ENCODE peak calls at places on chromosome 10, in ten cellular contexts. Q, T, I, B, L, D, A, O, S and V are unnamed samples.

GRCh38 chr10:51176976-51177690 is 102.8 kb downstream of the PRKG1 start:
- DNase-seq in Q (no peak), T (peak; percentile 81), I (peak; percentile 6), B (no peak), L (no peak), D (no peak), A (no peak), O (no peak), S (no peak), V (no peak)

GRCh38 chr10:91617073-91617580 is 15.7 kb downstream of the PPP1R3C start:
- DNase-seq in Q (no peak), T (peak; percentile 96), I (peak; percentile 86), B (no peak), L (peak; percentile 93), D (no peak), A (no peak), O (no peak), S (no peak), V (no peak)

GRCh38 chr10:58220769-58221448 is 46.8 kb downstream of the IPMK start:
- DNase-seq in Q (no peak), T (peak; percentile 73), I (peak; percentile 16), B (no peak), L (peak; percentile 60), D (no peak), A (no peak), O (no peak), S (no peak), V (no peak)

GRCh38 chr10:76296885-76297775 is 865.7 kb downstream of the LRMDA start:
- DNase-seq in Q (no peak), T (no peak), I (no peak), B (no peak), L (no peak), D (peak; percentile 4), A (no peak), O (no peak), S (no peak), V (no peak)

GRCh38 chr10:90583416-90583815 is 274.4 kb downstream of the HTR7 start:
- DNase-seq in Q (no peak), T (no peak), I (peak; percentile 27), B (no peak), L (no peak), D (no peak), A (no peak), O (no peak), S (no peak), V (no peak)

GRCh38 chr10:129794056-129794455 is 170.0 kb downstream of the EBF3 start:
- DNase-seq in Q (no peak), T (no peak), I (no peak), B (no peak), L (no peak), D (no peak), A (peak; percentile 14), O (no peak), S (no peak), V (no peak)

GRCh38 chr10:12221323-12222298 is 25.6 kb downstream of the CDC123 start:
- DNase-seq in Q (no peak), T (no peak), I (peak; percentile 41), B (no peak), L (peak; percentile 45), D (peak; percentile 16), A (no peak), O (no peak), S (no peak), V (no peak)

GRCh38 chr10:60615551-60615950 is 162.7 kb upstream of the CDK1 start:
- DNase-seq in Q (no peak), T (no peak), I (no peak), B (no peak), L (no peak), D (no peak), A (no peak), O (no peak), S (no peak), V (no peak)

GRCh38 chr10:74738052-74738451 is 88.3 kb upstream of the KAT6B start:
- DNase-seq in Q (no peak), T (peak; percentile 25), I (no peak), B (no peak), L (no peak), D (no peak), A (no peak), O (no peak), S (no peak), V (no peak)

GRCh38 chr10:94678475-94678874 is 5.1 kb upstream of the CYP2C18 start:
- DNase-seq in Q (no peak), T (no peak), I (no peak), B (no peak), L (no peak), D (no peak), A (no peak), O (no peak), S (no peak), V (no peak)

GRCh38 chr10:7231420-7232414 is 179.1 kb downstream of the SFMBT2 start:
- DNase-seq in Q (no peak), T (no peak), I (no peak), B (no peak), L (no peak), D (no peak), A (no peak), O (no peak), S (no peak), V (no peak)

GRCh38 chr10:132446661-132447445 is 49.9 kb downstream of the PWWP2B start:
- DNase-seq in Q (peak; percentile 85), T (no peak), I (no peak), B (peak; percentile 41), L (peak; percentile 60), D (peak; percentile 87), A (no peak), O (peak; percentile 67), S (no peak), V (peak; percentile 56)

GRCh38 chr10:132363921-132364593 is 32.1 kb downstream of the LRRC27 start:
- DNase-seq in Q (peak; percentile 50), T (peak; percentile 30), I (peak; percentile 6), B (no peak), L (peak; percentile 12), D (no peak), A (peak; percentile 56), O (peak; percentile 11), S (no peak), V (no peak)